ENCODE peak calls at places on chromosomes 13 and 19, in six cellular contexts. K, H, T, F, N and Y are unnamed samples.

GRCh38 chr19:27844261-27844660 is 1368.7 kb downstream of the UQCRFS1 start:
- DNase-seq in K (no peak), H (no peak), T (no peak), F (no peak), N (no peak), Y (no peak)

GRCh38 chr19:35828694-35829301 is 16.2 kb upstream of the PRODH2 start:
- DNase-seq in K (peak), H (peak), T (no peak), F (no peak), N (peak), Y (peak)

GRCh38 chr19:28213476-28214082 is 999.4 kb downstream of the UQCRFS1 start:
- DNase-seq in K (no peak), H (peak), T (no peak), F (no peak), N (no peak), Y (peak)

GRCh38 chr13:75757336-75757735 is 121.2 kb downstream of the LMO7 start:
- DNase-seq in K (no peak), H (no peak), T (no peak), F (no peak), N (no peak), Y (no peak)

GRCh38 chr19:54667217-54667616 is 4.4 kb downstream of the LILRB4 start:
- DNase-seq in K (no peak), H (no peak), T (no peak), F (no peak), N (no peak), Y (no peak)

GRCh38 chr13:113756441-113757097 is 2.5 kb upstream of the TMEM255B start:
- DNase-seq in K (no peak), H (no peak), T (no peak), F (peak), N (no peak), Y (no peak)

GRCh38 chr19:3358919-3359849 is 7.2 kb upstream of the NFIC start:
- DNase-seq in K (peak), H (peak), T (peak), F (peak), N (peak), Y (no peak)

GRCh38 chr13:29136341-29136740 is 316.2 kb downstream of the MTUS2 start:
- DNase-seq in K (no peak), H (no peak), T (no peak), F (no peak), N (no peak), Y (no peak)

GRCh38 chr19:35738021-35738886 is 4.0 kb downstream of the IGFLR1 start:
- DNase-seq in K (no peak), H (no peak), T (no peak), F (no peak), N (no peak), Y (no peak)